ENCODE peak calls at places on chromosomes 16 and 17, in seven cellular contexts. One of them, this sample, is unnamed.
A peak's percentile ranks its signal among the peaks of the same experiment; 100 is the strongest.

GRCh38 chr17:66508896-66509843 is 206.8 kb downstream of the PRKCA start:
- DNase-seq in upper lobe of right lung: peak; percentile 69
- DNase-seq in HCT116: peak; percentile 90
- DNase-seq in uterus: no peak
- DNase-seq in right atrium auricular region: no peak
- DNase-seq in psoas muscle: no peak
- DNase-seq in endodermal cell: no peak
- DNase-seq in this sample: peak; percentile 52

GRCh38 chr16:72099377-72099818 is 5.8 kb downstream of the DHX38 start:
- DNase-seq in endodermal cell: peak; percentile 90
- DNase-seq in right atrium auricular region: no peak
- DNase-seq in uterus: no peak
- DNase-seq in psoas muscle: peak; percentile 60
- DNase-seq in upper lobe of right lung: no peak
- DNase-seq in HCT116: peak; percentile 40
- DNase-seq in this sample: peak; percentile 68

GRCh38 chr17:15744885-15745284 is 12.8 kb downstream of the TBC1D26 start:
- DNase-seq in upper lobe of right lung: no peak
- DNase-seq in right atrium auricular region: no peak
- DNase-seq in HCT116: no peak
- DNase-seq in psoas muscle: no peak
- DNase-seq in uterus: no peak
- DNase-seq in endodermal cell: peak; percentile 57
- DNase-seq in this sample: no peak

GRCh38 chr16:64615647-64616280 is 506.1 kb downstream of the CDH11 start:
- DNase-seq in psoas muscle: peak; percentile 37
- DNase-seq in uterus: no peak
- DNase-seq in endodermal cell: peak; percentile 89
- DNase-seq in upper lobe of right lung: peak; percentile 59
- DNase-seq in HCT116: no peak
- DNase-seq in right atrium auricular region: no peak
- DNase-seq in this sample: no peak

GRCh38 chr17:49554694-49555494 is 20.8 kb upstream of the NXPH3 start:
- DNase-seq in endodermal cell: peak; percentile 46
- DNase-seq in uterus: no peak
- DNase-seq in HCT116: no peak
- DNase-seq in right atrium auricular region: no peak
- DNase-seq in upper lobe of right lung: peak; percentile 60
- DNase-seq in psoas muscle: peak; percentile 47
- DNase-seq in this sample: no peak

GRCh38 chr17:41352597-41353366 is 2.2 kb upstream of the KRT33A start:
- DNase-seq in HCT116: no peak
- DNase-seq in upper lobe of right lung: no peak
- DNase-seq in psoas muscle: no peak
- DNase-seq in endodermal cell: peak; percentile 76
- DNase-seq in uterus: no peak
- DNase-seq in right atrium auricular region: no peak
- DNase-seq in this sample: no peak

GRCh38 chr17:74055508-74056160 is 147.8 kb upstream of the RPL38 start:
- DNase-seq in uterus: no peak
- DNase-seq in endodermal cell: peak; percentile 77
- DNase-seq in psoas muscle: no peak
- DNase-seq in upper lobe of right lung: no peak
- DNase-seq in HCT116: no peak
- DNase-seq in right atrium auricular region: no peak
- DNase-seq in this sample: no peak

GRCh38 chr16:20611350-20611902 is 35.3 kb upstream of the ACSM2B start:
- DNase-seq in psoas muscle: peak; percentile 77
- DNase-seq in upper lobe of right lung: peak; percentile 78
- DNase-seq in endodermal cell: no peak
- DNase-seq in HCT116: no peak
- DNase-seq in right atrium auricular region: no peak
- DNase-seq in uterus: no peak
- DNase-seq in this sample: no peak

GRCh38 chr17:73062726-73063125 is 29.8 kb downstream of the SLC39A11 start:
- DNase-seq in psoas muscle: no peak
- DNase-seq in right atrium auricular region: no peak
- DNase-seq in endodermal cell: no peak
- DNase-seq in upper lobe of right lung: no peak
- DNase-seq in uterus: no peak
- DNase-seq in HCT116: no peak
- DNase-seq in this sample: no peak

GRCh38 chr16:75304521-75305363 is 53.3 kb upstream of the BCAR1 start:
- DNase-seq in psoas muscle: no peak
- DNase-seq in right atrium auricular region: peak; percentile 78
- DNase-seq in endodermal cell: no peak
- DNase-seq in uterus: peak; percentile 37
- DNase-seq in upper lobe of right lung: no peak
- DNase-seq in HCT116: peak; percentile 10
- DNase-seq in this sample: peak; percentile 94

GRCh38 chr17:27985306-27985705 is 57.2 kb upstream of the NLK start:
- DNase-seq in uterus: no peak
- DNase-seq in endodermal cell: no peak
- DNase-seq in psoas muscle: no peak
- DNase-seq in right atrium auricular region: no peak
- DNase-seq in upper lobe of right lung: no peak
- DNase-seq in HCT116: no peak
- DNase-seq in this sample: no peak

GRCh38 chr17:42683407-42684031 is 1.2 kb downstream of the CNTNAP1 start:
- DNase-seq in right atrium auricular region: peak; percentile 64
- DNase-seq in endodermal cell: peak; percentile 73
- DNase-seq in uterus: peak; percentile 68
- DNase-seq in psoas muscle: peak; percentile 80
- DNase-seq in upper lobe of right lung: peak; percentile 78
- DNase-seq in HCT116: no peak
- DNase-seq in this sample: no peak

GRCh38 chr16:88741368-88741767 is 35.1 kb downstream of the CTU2 start:
- DNase-seq in uterus: no peak
- DNase-seq in endodermal cell: no peak
- DNase-seq in psoas muscle: no peak
- DNase-seq in right atrium auricular region: no peak
- DNase-seq in HCT116: no peak
- DNase-seq in upper lobe of right lung: no peak
- DNase-seq in this sample: no peak

GRCh38 chr16:84465154-84465553 is 39.3 kb downstream of the MEAK7 start:
- DNase-seq in uterus: peak; percentile 3
- DNase-seq in psoas muscle: no peak
- DNase-seq in HCT116: no peak
- DNase-seq in endodermal cell: peak; percentile 45
- DNase-seq in right atrium auricular region: no peak
- DNase-seq in upper lobe of right lung: peak; percentile 21
- DNase-seq in this sample: no peak

GRCh38 chr16:83402969-83403368 is 404.8 kb upstream of the HSBP1 start:
- DNase-seq in endodermal cell: no peak
- DNase-seq in upper lobe of right lung: no peak
- DNase-seq in HCT116: no peak
- DNase-seq in right atrium auricular region: no peak
- DNase-seq in uterus: no peak
- DNase-seq in psoas muscle: no peak
- DNase-seq in this sample: peak; percentile 41

GRCh38 chr16:17887963-17888362 is 417.2 kb upstream of the XYLT1 start:
- DNase-seq in upper lobe of right lung: no peak
- DNase-seq in psoas muscle: no peak
- DNase-seq in uterus: no peak
- DNase-seq in right atrium auricular region: no peak
- DNase-seq in endodermal cell: no peak
- DNase-seq in HCT116: no peak
- DNase-seq in this sample: peak; percentile 18

GRCh38 chr17:82804442-82805191 is 35.2 kb downstream of the ZNF750 start:
- DNase-seq in psoas muscle: peak; percentile 97
- DNase-seq in HCT116: no peak
- DNase-seq in upper lobe of right lung: no peak
- DNase-seq in right atrium auricular region: peak; percentile 89
- DNase-seq in uterus: peak; percentile 94
- DNase-seq in endodermal cell: no peak
- DNase-seq in this sample: no peak

GRCh38 chr17:44924107-44924544 is 8.8 kb upstream of the GFAP start:
- DNase-seq in right atrium auricular region: no peak
- DNase-seq in psoas muscle: no peak
- DNase-seq in endodermal cell: peak; percentile 57
- DNase-seq in uterus: no peak
- DNase-seq in upper lobe of right lung: peak; percentile 33
- DNase-seq in HCT116: no peak
- DNase-seq in this sample: no peak

GRCh38 chr17:80969674-80970043 is 22.0 kb upstream of the CHMP6 start:
- DNase-seq in HCT116: no peak
- DNase-seq in psoas muscle: peak; percentile 50
- DNase-seq in right atrium auricular region: no peak
- DNase-seq in uterus: no peak
- DNase-seq in endodermal cell: no peak
- DNase-seq in upper lobe of right lung: no peak
- DNase-seq in this sample: no peak

GRCh38 chr17:60442271-60443201 is 20.2 kb downstream of the CHCT1 start:
- DNase-seq in endodermal cell: no peak
- DNase-seq in right atrium auricular region: no peak
- DNase-seq in HCT116: no peak
- DNase-seq in psoas muscle: no peak
- DNase-seq in upper lobe of right lung: no peak
- DNase-seq in uterus: no peak
- DNase-seq in this sample: peak; percentile 38

GRCh38 chr17:83182620-83183063 is 103.2 kb downstream of the METRNL start:
- DNase-seq in upper lobe of right lung: no peak
- DNase-seq in right atrium auricular region: peak; percentile 79
- DNase-seq in uterus: peak; percentile 13
- DNase-seq in psoas muscle: peak; percentile 62
- DNase-seq in endodermal cell: peak; percentile 50
- DNase-seq in HCT116: no peak
- DNase-seq in this sample: no peak

DNA sequence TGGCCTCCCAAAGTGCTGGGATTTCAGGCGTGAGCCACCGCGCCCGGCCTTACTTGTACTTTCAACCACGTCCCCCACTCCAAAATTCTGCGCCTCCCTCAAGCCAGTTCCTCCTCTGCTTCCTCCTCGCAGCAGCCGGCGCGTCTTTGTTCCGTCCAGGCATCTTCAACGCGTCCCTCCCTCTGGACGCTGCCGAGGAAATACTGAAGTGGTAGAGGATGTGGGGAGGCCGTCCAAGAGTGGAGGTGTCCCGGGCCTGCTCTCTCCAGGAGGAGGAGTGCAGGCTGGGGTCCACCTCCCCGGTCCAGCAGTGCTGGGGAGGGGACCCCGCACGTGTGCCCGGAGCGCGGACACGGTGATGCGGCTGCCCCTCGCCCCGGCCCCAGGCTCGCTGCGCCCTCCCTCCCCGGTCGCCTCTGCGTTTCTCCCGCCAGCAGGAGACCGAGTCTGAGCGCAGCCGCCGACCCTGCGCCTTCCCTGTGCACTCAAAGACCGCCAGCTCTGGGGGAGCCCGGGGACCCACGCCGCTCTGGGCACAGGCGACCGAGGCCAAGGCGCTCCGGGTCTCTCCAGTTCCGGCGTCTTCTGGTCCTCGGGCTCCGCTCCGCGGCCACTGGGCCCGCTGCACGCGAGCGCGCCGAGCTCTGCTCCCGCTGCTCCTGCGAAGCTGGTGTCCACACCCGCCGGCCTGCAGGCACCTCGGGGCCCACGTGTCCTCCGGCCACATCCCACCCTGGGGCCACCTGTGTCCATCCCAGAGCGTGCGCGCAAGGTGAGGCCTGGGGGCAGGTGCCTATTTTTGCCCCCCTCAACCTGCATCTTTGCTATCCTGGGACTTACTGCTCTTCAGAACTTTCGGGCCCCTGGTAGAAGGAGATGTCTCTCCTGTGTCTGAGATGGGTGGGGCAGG is 31.7 kb downstream of the OSBPL7 start:
- DNase-seq in endodermal cell: peak; percentile 92
- DNase-seq in psoas muscle: peak; percentile 72
- DNase-seq in upper lobe of right lung: peak; percentile 71
- DNase-seq in uterus: no peak
- DNase-seq in HCT116: no peak
- DNase-seq in right atrium auricular region: peak; percentile 56
- DNase-seq in this sample: peak; percentile 19
- H3K27me3 ChIP-seq in endodermal cell: peaks cover 98% of the 10 kb centered on the region
- H3K27me3 ChIP-seq in psoas muscle: peaks cover 15% of the 10 kb centered on the region
- H3K27me3 ChIP-seq in upper lobe of right lung: peaks cover 58% of the 10 kb centered on the region
- H3K27me3 ChIP-seq in uterus: peaks cover 42% of the 10 kb centered on the region
- H3K27me3 ChIP-seq in HCT116: peaks cover 55% of the 10 kb centered on the region
- H3K27me3 ChIP-seq in right atrium auricular region: no peaks in the 10 kb centered on the region
- H3K27me3 ChIP-seq in this sample: peaks cover 45% of the 10 kb centered on the region

DNA sequence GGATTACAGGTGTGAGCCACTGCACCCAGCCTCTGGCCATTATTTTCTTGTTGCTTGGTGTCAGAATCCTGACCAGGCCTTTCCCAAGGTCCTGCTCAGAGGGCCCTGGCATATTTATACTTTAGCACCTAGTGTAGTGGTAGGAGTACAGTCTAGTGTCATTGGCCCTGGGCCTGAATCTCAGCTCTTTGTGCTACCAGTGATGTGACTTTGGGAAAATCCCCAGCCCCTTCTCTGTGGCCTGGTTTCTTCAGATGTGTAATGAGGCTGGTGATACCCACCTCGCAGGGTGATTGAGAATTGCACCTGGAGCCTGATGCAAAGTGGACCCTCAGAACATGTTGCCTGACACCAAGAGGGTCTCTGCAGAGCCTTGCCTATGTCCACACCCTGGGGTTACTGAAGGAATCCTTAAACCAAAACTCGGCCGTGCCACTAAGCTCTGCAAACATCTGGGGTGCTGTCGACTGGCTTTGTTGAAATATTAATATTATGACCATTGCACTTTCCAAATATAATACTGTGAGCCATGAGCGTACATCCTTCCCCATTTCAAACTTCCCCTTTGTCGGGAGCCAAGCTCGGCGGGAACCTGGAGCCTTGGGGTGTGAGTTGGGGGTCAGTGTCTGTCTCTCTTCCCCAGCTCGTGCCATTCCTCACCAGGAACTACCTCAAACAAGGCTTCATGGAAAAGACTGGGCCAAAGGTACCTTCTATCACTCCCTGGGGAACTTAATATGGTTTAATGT is 18.0 kb upstream of the RNF135 start:
- DNase-seq in psoas muscle: peak; percentile 36
- DNase-seq in upper lobe of right lung: no peak
- DNase-seq in HCT116: no peak
- DNase-seq in endodermal cell: no peak
- DNase-seq in uterus: no peak
- DNase-seq in right atrium auricular region: no peak
- DNase-seq in this sample: no peak
- H3K27ac ChIP-seq in psoas muscle: no peak overlapping the region
- H3K27ac ChIP-seq in upper lobe of right lung: peak overlapping the region; percentile 69
- H3K27ac ChIP-seq in HCT116: no peak overlapping the region
- H3K27ac ChIP-seq in endodermal cell: no peak overlapping the region
- H3K27ac ChIP-seq in uterus: no peak overlapping the region
- H3K27ac ChIP-seq in right atrium auricular region: peak overlapping the region; percentile 39
- H3K27ac ChIP-seq in this sample: no peak overlapping the region

GRCh38 chr16:31216552-31217530 is at the start of gene PYDC1:
- DNase-seq in endodermal cell: peak; percentile 86
- DNase-seq in upper lobe of right lung: no peak
- DNase-seq in HCT116: no peak
- DNase-seq in psoas muscle: no peak
- DNase-seq in right atrium auricular region: no peak
- DNase-seq in uterus: no peak
- DNase-seq in this sample: no peak
- H3K27me3 ChIP-seq in endodermal cell: peaks cover 61% of the 10 kb centered on the region
- H3K27me3 ChIP-seq in upper lobe of right lung: peaks cover 58% of the 10 kb centered on the region
- H3K27me3 ChIP-seq in HCT116: no peaks in the 10 kb centered on the region
- H3K27me3 ChIP-seq in psoas muscle: no peaks in the 10 kb centered on the region
- H3K27me3 ChIP-seq in right atrium auricular region: no peaks in the 10 kb centered on the region
- H3K27me3 ChIP-seq in uterus: peaks cover 12% of the 10 kb centered on the region
- H3K27me3 ChIP-seq in this sample: peaks cover 38% of the 10 kb centered on the region

DNA sequence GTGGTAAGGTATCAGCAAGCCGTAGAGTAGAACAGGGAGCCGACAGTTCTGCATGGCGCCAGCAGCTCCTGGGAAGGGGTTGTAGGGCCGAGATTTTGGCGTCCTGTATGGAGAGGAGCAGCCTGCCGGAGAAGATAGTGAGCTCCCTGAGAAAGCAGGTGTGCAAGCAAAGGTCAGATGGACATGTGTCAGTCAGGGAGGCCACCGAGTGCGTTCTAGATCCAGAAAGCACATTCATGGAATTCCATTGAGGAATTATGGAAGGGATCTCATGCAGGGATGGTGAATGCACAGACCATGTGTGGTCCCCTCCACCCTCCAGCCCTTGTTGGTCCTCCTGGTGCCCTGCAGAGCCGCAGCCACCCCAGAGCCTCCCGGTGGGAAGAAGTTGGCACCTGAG is 33.7 kb downstream of the CMIP start:
- DNase-seq in psoas muscle: peak; percentile 37
- DNase-seq in HCT116: no peak
- DNase-seq in right atrium auricular region: no peak
- DNase-seq in endodermal cell: no peak
- DNase-seq in upper lobe of right lung: no peak
- DNase-seq in uterus: no peak
- DNase-seq in this sample: no peak
- H3K27ac ChIP-seq in psoas muscle: no peak overlapping the region
- H3K27ac ChIP-seq in HCT116: no peak overlapping the region
- H3K27ac ChIP-seq in right atrium auricular region: no peak overlapping the region
- H3K27ac ChIP-seq in endodermal cell: no peak overlapping the region
- H3K27ac ChIP-seq in upper lobe of right lung: peak overlapping the region; percentile 76
- H3K27ac ChIP-seq in uterus: no peak overlapping the region
- H3K27ac ChIP-seq in this sample: no peak overlapping the region

This sample was measured in brain microvascular endothelial cell.